ENCODE peak calls at places on chromosomes 5 and 9, in six cellular contexts. One of them, this sample, is unnamed.

GRCh38 chr9:98132806-98133631 is 14.0 kb upstream of the TRIM14 start:
- DNase-seq in RWPE1: no peak
- DNase-seq in neural crest cell: no peak
- DNase-seq in GM12865: peak; percentile 43
- DNase-seq in uterus: no peak
- DNase-seq in ovary: no peak
- DNase-seq in this sample: no peak

GRCh38 chr5:113038714-113039113 is 62.1 kb downstream of the DCP2 start:
- DNase-seq in uterus: no peak
- DNase-seq in RWPE1: peak; percentile 84
- DNase-seq in ovary: no peak
- DNase-seq in GM12865: no peak
- DNase-seq in neural crest cell: no peak
- DNase-seq in this sample: no peak

GRCh38 chr5:154520861-154521453 is 42.9 kb upstream of the HAND1 start:
- DNase-seq in uterus: no peak
- DNase-seq in neural crest cell: peak; percentile 37
- DNase-seq in RWPE1: peak; percentile 84
- DNase-seq in GM12865: no peak
- DNase-seq in ovary: no peak
- DNase-seq in this sample: peak; percentile 20

GRCh38 chr5:96726802-96727201 is 64.6 kb downstream of the CAST start:
- DNase-seq in RWPE1: no peak
- DNase-seq in uterus: no peak
- DNase-seq in ovary: no peak
- DNase-seq in neural crest cell: no peak
- DNase-seq in GM12865: no peak
- DNase-seq in this sample: no peak

GRCh38 chr9:114218264-114219120 is 63.2 kb downstream of the COL27A1 start:
- DNase-seq in RWPE1: no peak
- DNase-seq in uterus: no peak
- DNase-seq in GM12865: no peak
- DNase-seq in ovary: no peak
- DNase-seq in neural crest cell: no peak
- DNase-seq in this sample: no peak

GRCh38 chr5:10832987-10833386 is 72.0 kb upstream of the DAP start:
- DNase-seq in RWPE1: no peak
- DNase-seq in uterus: no peak
- DNase-seq in neural crest cell: no peak
- DNase-seq in ovary: no peak
- DNase-seq in GM12865: no peak
- DNase-seq in this sample: no peak

GRCh38 chr5:181047288-181047687 is 7.2 kb downstream of the BTNL9 start:
- DNase-seq in RWPE1: no peak
- DNase-seq in neural crest cell: no peak
- DNase-seq in uterus: no peak
- DNase-seq in GM12865: no peak
- DNase-seq in ovary: no peak
- DNase-seq in this sample: no peak

GRCh38 chr9:92669527-92669889 is 423 bp downstream of the IPPK start:
- DNase-seq in RWPE1: peak; percentile 63
- DNase-seq in uterus: no peak
- DNase-seq in ovary: peak; percentile 34
- DNase-seq in GM12865: no peak
- DNase-seq in neural crest cell: no peak
- DNase-seq in this sample: no peak

GRCh38 chr5:114581136-114581535 is 219.3 kb downstream of the KCNN2 start:
- DNase-seq in RWPE1: no peak
- DNase-seq in uterus: no peak
- DNase-seq in neural crest cell: no peak
- DNase-seq in ovary: no peak
- DNase-seq in GM12865: no peak
- DNase-seq in this sample: no peak

GRCh38 chr5:127517110-127517479 is 345 bp upstream of the PRRC1 start:
- DNase-seq in GM12865: no peak
- DNase-seq in RWPE1: no peak
- DNase-seq in ovary: no peak
- DNase-seq in uterus: no peak
- DNase-seq in neural crest cell: no peak
- DNase-seq in this sample: no peak

GRCh38 chr9:115717711-115718173 is 435.8 kb upstream of the PAPPA start:
- DNase-seq in RWPE1: no peak
- DNase-seq in ovary: no peak
- DNase-seq in uterus: no peak
- DNase-seq in neural crest cell: no peak
- DNase-seq in GM12865: no peak
- DNase-seq in this sample: no peak

GRCh38 chr5:43711496-43711895 is 108.5 kb downstream of the NNT start:
- DNase-seq in neural crest cell: no peak
- DNase-seq in GM12865: no peak
- DNase-seq in ovary: no peak
- DNase-seq in uterus: no peak
- DNase-seq in RWPE1: peak; percentile 31
- DNase-seq in this sample: no peak

GRCh38 chr5:16881253-16881652 is 54.8 kb downstream of the MYO10 start:
- DNase-seq in uterus: no peak
- DNase-seq in ovary: no peak
- DNase-seq in RWPE1: no peak
- DNase-seq in GM12865: no peak
- DNase-seq in neural crest cell: no peak
- DNase-seq in this sample: no peak

GRCh38 chr5:143200781-143201398 is 202.6 kb downstream of the NR3C1 start:
- DNase-seq in GM12865: no peak
- DNase-seq in uterus: no peak
- DNase-seq in RWPE1: peak; percentile 89
- DNase-seq in neural crest cell: no peak
- DNase-seq in ovary: no peak
- DNase-seq in this sample: no peak

GRCh38 chr5:172533399-172534228 is 79.3 kb upstream of the SH3PXD2B start:
- DNase-seq in ovary: no peak
- DNase-seq in GM12865: peak; percentile 7
- DNase-seq in RWPE1: peak; percentile 68
- DNase-seq in uterus: no peak
- DNase-seq in neural crest cell: no peak
- DNase-seq in this sample: no peak

GRCh38 chr5:158070855-158071254 is 211.9 kb upstream of the CLINT1 start:
- DNase-seq in uterus: no peak
- DNase-seq in GM12865: no peak
- DNase-seq in neural crest cell: no peak
- DNase-seq in ovary: peak; percentile 31
- DNase-seq in RWPE1: no peak
- DNase-seq in this sample: no peak

GRCh38 chr9:120439147-120439546 is 140.8 kb downstream of the CDK5RAP2 start:
- DNase-seq in uterus: no peak
- DNase-seq in ovary: no peak
- DNase-seq in neural crest cell: no peak
- DNase-seq in GM12865: peak; percentile 13
- DNase-seq in RWPE1: peak; percentile 57
- DNase-seq in this sample: peak; percentile 25

GRCh38 chr9:32783168-32783891 is at the start of gene TMEM215:
- DNase-seq in RWPE1: no peak
- DNase-seq in neural crest cell: peak; percentile 68
- DNase-seq in uterus: no peak
- DNase-seq in ovary: no peak
- DNase-seq in GM12865: no peak
- DNase-seq in this sample: no peak

GRCh38 chr9:127664678-127665507 is 41.9 kb upstream of the CFAP157 start:
- DNase-seq in RWPE1: no peak
- DNase-seq in GM12865: no peak
- DNase-seq in uterus: no peak
- DNase-seq in ovary: no peak
- DNase-seq in neural crest cell: no peak
- DNase-seq in this sample: no peak

GRCh38 chr5:95194856-95195255 is 90.0 kb downstream of the MCTP1 start:
- DNase-seq in ovary: no peak
- DNase-seq in GM12865: no peak
- DNase-seq in RWPE1: no peak
- DNase-seq in neural crest cell: no peak
- DNase-seq in uterus: no peak
- DNase-seq in this sample: no peak

GRCh38 chr5:33310471-33310870 is 130.3 kb upstream of the TARS1 start:
- DNase-seq in GM12865: no peak
- DNase-seq in uterus: no peak
- DNase-seq in RWPE1: peak; percentile 66
- DNase-seq in neural crest cell: no peak
- DNase-seq in ovary: no peak
- DNase-seq in this sample: no peak

GRCh38 chr5:138463335-138464017 is 1.8 kb upstream of the EGR1 start:
- DNase-seq in neural crest cell: no peak
- DNase-seq in uterus: no peak
- DNase-seq in ovary: peak; percentile 66
- DNase-seq in RWPE1: no peak
- DNase-seq in GM12865: peak; percentile 18
- DNase-seq in this sample: no peak

GRCh38 chr9:95511952-95512750 is 4.6 kb downstream of the PTCH1 start:
- DNase-seq in ovary: no peak
- DNase-seq in GM12865: no peak
- DNase-seq in RWPE1: no peak
- DNase-seq in neural crest cell: no peak
- DNase-seq in uterus: no peak
- DNase-seq in this sample: peak; percentile 49

GRCh38 chr5:135456238-135457099 is 4.3 kb upstream of the TIFAB start:
- DNase-seq in ovary: no peak
- DNase-seq in uterus: no peak
- DNase-seq in neural crest cell: no peak
- DNase-seq in RWPE1: peak; percentile 93
- DNase-seq in GM12865: peak; percentile 45
- DNase-seq in this sample: peak; percentile 41

GRCh38 chr9:137728444-137729311 is 109.9 kb downstream of the EHMT1 start:
- DNase-seq in neural crest cell: no peak
- DNase-seq in GM12865: no peak
- DNase-seq in RWPE1: no peak
- DNase-seq in ovary: no peak
- DNase-seq in uterus: no peak
- DNase-seq in this sample: no peak

GRCh38 chr5:109327572-109327971 is 82.2 kb downstream of the PJA2 start:
- DNase-seq in RWPE1: no peak
- DNase-seq in ovary: no peak
- DNase-seq in neural crest cell: no peak
- DNase-seq in uterus: no peak
- DNase-seq in GM12865: no peak
- DNase-seq in this sample: no peak

GRCh38 chr9:123349691-123350480 is 6.1 kb upstream of the CRB2 start:
- DNase-seq in neural crest cell: peak; percentile 79
- DNase-seq in GM12865: peak; percentile 77
- DNase-seq in uterus: no peak
- DNase-seq in RWPE1: peak; percentile 92
- DNase-seq in ovary: peak; percentile 52
- DNase-seq in this sample: peak; percentile 77

GRCh38 chr5:171129308-171129707 is 179.7 kb upstream of the TLX3 start:
- DNase-seq in RWPE1: no peak
- DNase-seq in GM12865: no peak
- DNase-seq in ovary: no peak
- DNase-seq in neural crest cell: no peak
- DNase-seq in uterus: no peak
- DNase-seq in this sample: no peak
- TF ChIP-seq CTCF in RWPE1: no peak
- TF ChIP-seq CTCF in GM12865: no peak
- TF ChIP-seq CTCF in ovary: no peak
- TF ChIP-seq CTCF in neural crest cell: no peak
- TF ChIP-seq CTCF in uterus: no peak
- TF ChIP-seq CTCF in this sample: no peak

GRCh38 chr5:66793049-66793448 is 196.9 kb downstream of the MAST4 start:
- DNase-seq in neural crest cell: no peak
- DNase-seq in RWPE1: no peak
- DNase-seq in uterus: no peak
- DNase-seq in GM12865: no peak
- DNase-seq in ovary: no peak
- DNase-seq in this sample: no peak

GRCh38 chr5:66796306-66797292 is 200.4 kb downstream of the MAST4 start:
- DNase-seq in GM12865: no peak
- DNase-seq in uterus: no peak
- DNase-seq in ovary: no peak
- DNase-seq in neural crest cell: no peak
- DNase-seq in RWPE1: no peak
- DNase-seq in this sample: no peak
- TF ChIP-seq CTCF in GM12865: no peak
- TF ChIP-seq CTCF in uterus: no peak
- TF ChIP-seq CTCF in ovary: no peak
- TF ChIP-seq CTCF in neural crest cell: peak; percentile 35
- TF ChIP-seq CTCF in RWPE1: no peak
- TF ChIP-seq CTCF in this sample: no peak

DNA sequence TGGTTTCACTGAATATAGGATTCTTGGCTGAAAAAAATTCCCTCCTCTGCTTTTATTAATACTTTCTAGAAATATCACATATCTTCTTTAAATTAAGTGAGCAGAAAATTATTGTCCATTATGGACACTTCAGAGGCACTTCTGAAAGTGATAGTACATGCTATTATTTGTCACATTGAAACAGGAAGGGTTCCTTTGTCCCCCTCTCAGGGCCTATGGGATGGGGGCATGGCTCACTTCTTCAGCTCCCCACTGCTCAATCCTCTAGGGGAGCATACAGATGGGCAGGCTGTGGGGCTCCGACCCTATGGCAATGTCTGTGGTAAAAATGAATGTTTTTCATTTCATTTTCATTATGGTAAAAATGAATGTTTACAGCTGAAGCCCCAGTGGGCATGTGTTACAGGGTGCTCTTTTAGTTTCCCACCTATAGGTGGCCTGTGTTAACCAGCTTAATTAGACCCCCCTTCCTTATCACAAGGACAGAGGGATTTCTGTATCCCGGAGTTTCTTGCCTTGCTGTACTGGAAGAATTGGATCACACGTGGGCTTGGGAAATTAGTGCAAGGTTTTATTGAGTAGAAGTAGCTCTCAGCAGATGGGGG is 1225.2 kb downstream of the PTPRD start:
- DNase-seq in ovary: no peak
- DNase-seq in neural crest cell: no peak
- DNase-seq in uterus: no peak
- DNase-seq in GM12865: no peak
- DNase-seq in RWPE1: no peak
- DNase-seq in this sample: no peak
- TF ChIP-seq CTCF in ovary: no peak
- TF ChIP-seq CTCF in neural crest cell: no peak
- TF ChIP-seq CTCF in uterus: no peak
- TF ChIP-seq CTCF in GM12865: no peak
- TF ChIP-seq CTCF in RWPE1: no peak
- TF ChIP-seq CTCF in this sample: no peak

GRCh38 chr5:178419651-178420050 is 170.5 kb downstream of the COL23A1 start:
- DNase-seq in GM12865: no peak
- DNase-seq in ovary: no peak
- DNase-seq in RWPE1: no peak
- DNase-seq in neural crest cell: no peak
- DNase-seq in uterus: no peak
- DNase-seq in this sample: no peak

GRCh38 chr5:178419196-178419595 is 171.0 kb downstream of the COL23A1 start:
- DNase-seq in RWPE1: no peak
- DNase-seq in GM12865: no peak
- DNase-seq in ovary: no peak
- DNase-seq in uterus: no peak
- DNase-seq in neural crest cell: no peak
- DNase-seq in this sample: no peak

GRCh38 chr5:178421128-178421527 is 169.1 kb downstream of the COL23A1 start:
- DNase-seq in RWPE1: no peak
- DNase-seq in neural crest cell: no peak
- DNase-seq in GM12865: no peak
- DNase-seq in ovary: no peak
- DNase-seq in uterus: no peak
- DNase-seq in this sample: no peak

GRCh38 chr5:178421699-178422399 is 168.3 kb downstream of the COL23A1 start:
- DNase-seq in RWPE1: no peak
- DNase-seq in ovary: no peak
- DNase-seq in uterus: no peak
- DNase-seq in neural crest cell: no peak
- DNase-seq in GM12865: no peak
- DNase-seq in this sample: no peak

GRCh38 chr5:178420424-178420823 is 169.8 kb downstream of the COL23A1 start:
- DNase-seq in RWPE1: no peak
- DNase-seq in GM12865: no peak
- DNase-seq in ovary: no peak
- DNase-seq in uterus: no peak
- DNase-seq in neural crest cell: no peak
- DNase-seq in this sample: no peak
- TF ChIP-seq CTCF in RWPE1: no peak
- TF ChIP-seq CTCF in GM12865: no peak
- TF ChIP-seq CTCF in ovary: no peak
- TF ChIP-seq CTCF in uterus: no peak
- TF ChIP-seq CTCF in neural crest cell: no peak
- TF ChIP-seq CTCF in this sample: no peak